ENCODE peak calls at places on chromosomes 3 and 15, in six cellular contexts. L is trophoblast cell, J is fibroblast of lung, X is H1, E is neuronal stem cell, D is neural progenitor cell. Z is an unnamed sample.

GRCh38 chr3:81485444-81485865 is 276.0 kb downstream of the GBE1 start:
- DNase-seq in L (peak), J (peak), X (no peak), E (no peak), D (no peak), Z (peak)

GRCh38 chr3:42507751-42508335 is 5.4 kb downstream of the VIPR1 start:
- DNase-seq in L (no peak), J (no peak), X (no peak), E (no peak), D (no peak), Z (no peak)

GRCh38 chr15:71329509-71330260 is 214.4 kb downstream of the THSD4 start:
- DNase-seq in L (peak), J (peak), X (no peak), E (no peak), D (no peak), Z (no peak)

GRCh38 chr3:107574650-107575049 is 51.9 kb downstream of the BBX start:
- DNase-seq in L (peak), J (peak), X (no peak), E (no peak), D (peak), Z (peak)

GRCh38 chr15:74983725-74984231 is 11.6 kb upstream of the SCAMP5 start:
- DNase-seq in L (no peak), J (no peak), X (no peak), E (no peak), D (no peak), Z (no peak)

GRCh38 chr15:58410353-58410752 is 21.4 kb upstream of the LIPC start:
- DNase-seq in L (no peak), J (no peak), X (no peak), E (no peak), D (no peak), Z (no peak)

GRCh38 chr15:31347067-31347975 is 20.7 kb downstream of the KLF13 start:
- DNase-seq in L (no peak), J (no peak), X (no peak), E (no peak), D (no peak), Z (no peak)

GRCh38 chr15:60589253-60589652 is 110.3 kb upstream of the ICE2 start:
- DNase-seq in L (no peak), J (no peak), X (no peak), E (no peak), D (no peak), Z (peak)

GRCh38 chr15:100852630-100853029 is 27.0 kb upstream of the ALDH1A3 start:
- DNase-seq in L (no peak), J (no peak), X (no peak), E (no peak), D (no peak), Z (no peak)

GRCh38 chr15:97993310-97993738 is 32.8 kb downstream of the ARRDC4 start:
- DNase-seq in L (peak), J (peak), X (no peak), E (no peak), D (no peak), Z (no peak)

GRCh38 chr3:160434071-160434470 is 15.5 kb downstream of the TRIM59 start:
- DNase-seq in L (no peak), J (peak), X (no peak), E (no peak), D (no peak), Z (no peak)

GRCh38 chr15:42152196-42152920 is 4.1 kb downstream of the PLA2G4F start:
- DNase-seq in L (no peak), J (no peak), X (no peak), E (no peak), D (no peak), Z (no peak)

GRCh38 chr15:71572452-71573053 is 237.8 kb upstream of the NR2E3 start:
- DNase-seq in L (no peak), J (peak), X (peak), E (no peak), D (peak), Z (no peak)

DNA sequence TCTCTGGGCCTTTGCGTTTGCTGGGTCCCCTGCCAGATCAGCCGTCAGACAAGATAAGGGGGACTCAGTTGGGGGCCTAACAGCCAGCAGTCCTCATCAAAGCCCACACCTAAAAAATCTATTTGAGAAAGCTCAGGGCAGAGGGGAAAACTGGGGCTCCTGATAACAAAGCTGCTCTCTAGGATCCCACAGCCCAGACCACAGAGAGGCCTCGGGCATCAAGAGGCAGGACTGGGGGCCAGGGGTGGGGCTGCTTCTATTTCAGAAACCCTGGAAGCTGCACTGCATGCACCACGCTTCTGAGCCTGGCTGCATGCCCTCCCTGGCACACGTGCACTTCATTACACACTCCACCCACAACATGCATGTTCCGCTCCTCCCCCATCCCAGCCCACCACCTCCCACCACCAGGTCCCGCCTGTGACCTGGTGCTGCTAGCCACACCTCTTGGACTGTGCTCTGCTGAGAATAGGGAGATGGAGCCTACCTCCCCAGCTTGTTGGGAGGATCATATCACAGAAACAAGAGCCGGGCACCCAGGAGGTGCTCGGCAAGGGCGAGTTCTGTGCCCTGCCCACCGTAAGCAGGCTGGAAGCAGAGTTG is 26.6 kb downstream of the FBLN2 start:
- DNase-seq in L (no peak), J (no peak), X (no peak), E (no peak), D (no peak), Z (no peak)
- H3K9ac ChIP-seq in L (no peak), J (no peak), X (no peak), E (peak), D (no peak), Z (no peak)

GRCh38 chr3:126568776-126569342 is 10.1 kb upstream of the C3orf22 start:
- DNase-seq in L (no peak), J (no peak), X (no peak), E (no peak), D (no peak), Z (no peak)
- H3K4me2 ChIP-seq in L (no peak), J (no peak), X (no peak), E (no peak), D (no peak), Z (no peak)

DNA sequence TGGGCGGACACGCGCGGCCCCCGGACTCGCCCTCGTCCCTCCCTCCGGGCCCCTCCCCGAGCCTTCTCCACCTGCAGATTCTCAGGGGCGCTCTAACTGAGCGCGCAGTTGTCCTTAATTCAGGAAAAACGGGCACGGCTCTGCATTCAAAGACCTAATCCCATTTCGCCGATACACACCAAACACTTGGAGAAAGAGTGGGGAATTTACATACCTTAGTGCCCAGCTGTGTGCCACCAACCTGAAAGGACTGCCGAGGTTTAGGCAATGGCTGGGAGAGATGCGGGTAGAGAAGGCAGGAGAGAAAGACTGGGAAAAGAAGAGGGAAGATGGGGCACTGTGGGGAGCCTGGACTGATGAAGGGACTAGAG is 21.8 kb downstream of the IGDCC3 start:
- DNase-seq in L (no peak), J (no peak), X (no peak), E (no peak), D (peak), Z (no peak)
- H3K9ac ChIP-seq in L (no peak), J (no peak), X (peak), E (no peak), D (no peak), Z (no peak)

GRCh38 chr3:89372456-89372855 is 265.0 kb downstream of the EPHA3 start:
- DNase-seq in L (no peak), J (peak), X (no peak), E (no peak), D (no peak), Z (no peak)
- H3K4me2 ChIP-seq in L (no peak), J (no peak), X (no peak), E (no peak), D (no peak), Z (no peak)

DNA sequence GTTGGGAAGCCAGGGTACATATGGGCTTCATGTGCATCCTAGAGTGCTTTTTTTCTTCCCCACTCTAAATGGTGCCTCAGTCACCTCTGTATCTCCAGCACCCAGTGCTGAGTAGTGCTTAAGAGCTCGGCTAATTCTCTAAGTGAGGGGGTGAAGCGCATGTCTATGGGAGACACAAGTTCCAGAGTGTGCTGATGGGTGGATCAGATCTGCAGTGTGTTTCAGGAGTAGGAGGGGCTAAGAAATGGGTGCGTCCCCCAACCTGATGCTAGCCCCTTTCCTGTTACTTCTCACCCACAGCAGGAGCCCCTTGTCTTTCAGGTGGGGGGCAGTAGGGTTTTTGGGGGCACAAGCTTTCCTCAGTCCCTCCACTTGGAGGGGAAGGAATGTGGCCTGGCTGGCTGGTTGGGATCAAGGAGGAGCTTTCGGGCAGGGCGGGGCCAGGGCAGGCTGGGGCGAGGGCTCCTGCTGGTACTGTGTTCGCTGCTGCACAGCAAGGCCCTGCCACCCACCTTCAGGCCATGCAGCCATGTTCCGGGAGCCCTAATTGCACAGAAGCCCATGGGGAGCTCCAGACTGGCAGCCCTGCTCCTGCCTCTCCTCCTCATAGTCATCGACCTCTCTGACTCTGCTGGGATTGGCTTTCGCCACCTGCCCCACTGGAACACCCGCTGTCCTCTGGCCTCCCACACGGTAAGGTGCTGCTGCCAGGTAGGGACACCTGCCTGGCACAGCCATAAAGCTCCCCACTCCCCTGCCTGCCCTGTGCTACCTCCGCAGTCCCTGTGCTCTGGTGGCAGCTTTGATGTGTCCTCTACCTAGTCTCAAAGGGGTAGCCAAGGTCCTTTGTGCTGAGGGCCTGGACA is at the start of gene IL17RE:
- DNase-seq in L (peak), J (no peak), X (no peak), E (no peak), D (peak), Z (no peak)
- H3K9ac ChIP-seq in L (no peak), J (no peak), X (no peak), E (peak), D (no peak), Z (no peak)

GRCh38 chr3:180871901-180872300 is 40.6 kb upstream of the FXR1 start:
- DNase-seq in L (no peak), J (peak), X (no peak), E (no peak), D (no peak), Z (no peak)
- H3K4me2 ChIP-seq in L (no peak), J (peak), X (no peak), E (no peak), D (no peak), Z (no peak)

Z was measured in Karpas-422.